ENCODE peak calls at places on chromosome 4, in seven cellular contexts. R is H1, J is vagina, U is sigmoid colon, G is stomach, Q is HCT116, E is prostate gland. O is an unnamed sample. For H3K27me3, the result is how much of the 10 kb centered on the place peaks cover.

GRCh38 chr4:184401397-184402171 is 72.8 kb downstream of the IRF2 start:
- DNase-seq in J (no peak), R (peak), E (no peak), G (no peak), U (no peak), Q (no peak), O (no peak)

GRCh38 chr4:143294710-143295109 is 42.0 kb upstream of the GAB1 start:
- DNase-seq in J (no peak), E (no peak), R (no peak), U (no peak), G (no peak), Q (no peak), O (no peak)

GRCh38 chr4:182254381-182254780 is 11.2 kb downstream of the TENM3 start:
- DNase-seq in U (no peak), J (no peak), E (no peak), G (no peak), R (no peak), Q (no peak), O (no peak)

GRCh38 chr4:6887591-6888371 is 21.8 kb upstream of the TBC1D14 start:
- DNase-seq in E (no peak), J (no peak), G (no peak), Q (no peak), U (no peak), R (no peak), O (no peak)

GRCh38 chr4:11397146-11397545 is 31.5 kb downstream of the HS3ST1 start:
- DNase-seq in U (no peak), Q (peak), J (no peak), G (no peak), R (no peak), E (no peak), O (no peak)

GRCh38 chr4:8586246-8586645 is 6.1 kb downstream of the GPR78 start:
- DNase-seq in J (no peak), R (no peak), U (no peak), G (no peak), E (no peak), Q (no peak), O (peak)

GRCh38 chr4:137519406-137519805 is 12.9 kb downstream of the PCDH18 start:
- DNase-seq in U (no peak), Q (no peak), R (no peak), E (no peak), G (no peak), J (no peak), O (no peak)

GRCh38 chr4:40586034-40586433 is 43.6 kb downstream of the RBM47 start:
- DNase-seq in U (no peak), J (no peak), E (no peak), R (no peak), Q (no peak), G (no peak), O (no peak)

GRCh38 chr4:16264798-16265197 is 38.5 kb upstream of the TAPT1 start:
- DNase-seq in R (no peak), Q (peak), U (no peak), G (no peak), E (no peak), J (no peak), O (no peak)

GRCh38 chr4:137960371-137961050 is 281.6 kb downstream of the SLC7A11 start:
- DNase-seq in U (no peak), G (no peak), J (no peak), E (peak), R (no peak), Q (no peak), O (no peak)

GRCh38 chr4:105182211-105182610 is 35.5 kb downstream of the TET2 start:
- DNase-seq in Q (no peak), R (no peak), U (no peak), E (no peak), G (no peak), J (no peak), O (no peak)

GRCh38 chr4:92514632-92515031 is 210.9 kb downstream of the GRID2 start:
- DNase-seq in R (no peak), G (no peak), U (no peak), J (no peak), E (no peak), Q (no peak), O (no peak)

GRCh38 chr4:133320576-133321170 is 171.6 kb downstream of the PCDH10 start:
- DNase-seq in Q (peak), U (no peak), R (no peak), E (no peak), J (no peak), G (no peak), O (no peak)

GRCh38 chr4:114005569-114006442 is 26.4 kb upstream of the ARSJ start:
- DNase-seq in Q (no peak), E (no peak), G (no peak), U (no peak), J (no peak), R (no peak), O (no peak)

GRCh38 chr4:140353836-140354235 is 19.6 kb upstream of the SCOC start:
- DNase-seq in R (no peak), U (no peak), G (no peak), J (no peak), E (no peak), Q (no peak), O (no peak)

GRCh38 chr4:19844436-19844835 is 407.3 kb upstream of the SLIT2 start:
- DNase-seq in J (no peak), R (no peak), U (no peak), E (no peak), Q (no peak), G (no peak), O (no peak)

GRCh38 chr4:180827610-180828009 is 1415.6 kb upstream of the TENM3 start:
- DNase-seq in Q (no peak), J (no peak), E (no peak), G (no peak), R (no peak), U (no peak), O (no peak)

GRCh38 chr4:74934016-74934821 is 1.3 kb downstream of the PARM1 start:
- DNase-seq in U (no peak), G (peak), J (no peak), R (peak), Q (no peak), E (peak), O (no peak)

GRCh38 chr4:31043382-31044062 is 323.4 kb downstream of the PCDH7 start:
- DNase-seq in Q (no peak), E (no peak), J (no peak), U (no peak), R (no peak), G (no peak), O (no peak)

GRCh38 chr4:106892786-106893185 is 143.3 kb downstream of the DKK2 start:
- DNase-seq in J (no peak), E (no peak), G (no peak), Q (no peak), U (no peak), R (no peak), O (no peak)

GRCh38 chr4:74387790-74388189 is 22.8 kb downstream of the EREG start:
- DNase-seq in R (no peak), E (no peak), G (no peak), U (no peak), Q (no peak), J (no peak), O (no peak)

GRCh38 chr4:187172340-187172761 is 448.7 kb upstream of the FAT1 start:
- DNase-seq in Q (no peak), U (no peak), E (peak), G (no peak), R (no peak), J (no peak), O (no peak)

GRCh38 chr4:10105421-10105820 is 11.2 kb downstream of the WDR1 start:
- DNase-seq in J (no peak), R (no peak), E (no peak), G (no peak), Q (no peak), U (no peak), O (no peak)

GRCh38 chr4:80171251-80171650 is 26.1 kb upstream of the PRDM8 start:
- DNase-seq in G (no peak), E (no peak), J (no peak), R (no peak), Q (no peak), U (no peak), O (no peak)

GRCh38 chr4:167890226-167890625 is 202.1 kb upstream of the ANXA10 start:
- DNase-seq in E (no peak), J (no peak), Q (no peak), U (no peak), G (no peak), R (no peak), O (no peak)

GRCh38 chr4:75968084-75968483 is 22.7 kb downstream of the SDAD1 start:
- DNase-seq in E (no peak), G (no peak), U (no peak), R (no peak), J (no peak), Q (no peak), O (no peak)

GRCh38 chr4:8777320-8778196 is 94.1 kb downstream of the HMX1 start:
- DNase-seq in J (no peak), R (no peak), Q (no peak), G (no peak), E (no peak), U (no peak), O (no peak)

GRCh38 chr4:169142390-169142789 is 128.4 kb downstream of the SH3RF1 start:
- DNase-seq in G (no peak), U (no peak), J (no peak), R (no peak), Q (no peak), E (no peak), O (no peak)

GRCh38 chr4:152095701-152096070 is 334.9 kb upstream of the GATB start:
- DNase-seq in E (no peak), G (no peak), R (no peak), J (no peak), U (no peak), Q (no peak), O (no peak)

GRCh38 chr4:93396274-93396673 is 432.3 kb upstream of the ATOH1 start:
- DNase-seq in G (no peak), Q (peak), J (no peak), R (no peak), E (no peak), U (no peak), O (no peak)

GRCh38 chr4:139933541-139933940 is 220.4 kb downstream of the MAML3 start:
- DNase-seq in R (no peak), J (no peak), Q (no peak), E (no peak), U (no peak), G (no peak), O (no peak)

GRCh38 chr4:8540072-8540471 is 40.1 kb upstream of the GPR78 start:
- DNase-seq in E (no peak), G (no peak), J (no peak), R (no peak), U (peak), Q (no peak), O (no peak)

GRCh38 chr4:167645358-167645757 is 411.1 kb upstream of the SPOCK3 start:
- DNase-seq in R (no peak), E (no peak), Q (no peak), U (no peak), G (no peak), J (no peak), O (no peak)

GRCh38 chr4:20278195-20278594 is 26.5 kb downstream of the SLIT2 start:
- DNase-seq in G (no peak), Q (no peak), R (no peak), E (no peak), J (no peak), U (no peak), O (no peak)

GRCh38 chr4:7761720-7762119 is 177.9 kb downstream of the AFAP1 start:
- DNase-seq in G (peak), R (peak), E (no peak), Q (peak), U (peak), J (no peak), O (peak)

GRCh38 chr4:7857238-7857701 is 82.4 kb downstream of the AFAP1 start:
- DNase-seq in R (no peak), G (no peak), Q (no peak), E (no peak), J (no peak), U (peak), O (no peak)

GRCh38 chr4:56657128-56657527 is 24.0 kb downstream of the HOPX start:
- DNase-seq in U (no peak), G (no peak), E (no peak), J (no peak), R (no peak), Q (no peak), O (no peak)
- H3K27me3 ChIP-seq in U (under half), G (under half), E (under half), J (under half), R (half or more), Q (under half), O (under half)

DNA sequence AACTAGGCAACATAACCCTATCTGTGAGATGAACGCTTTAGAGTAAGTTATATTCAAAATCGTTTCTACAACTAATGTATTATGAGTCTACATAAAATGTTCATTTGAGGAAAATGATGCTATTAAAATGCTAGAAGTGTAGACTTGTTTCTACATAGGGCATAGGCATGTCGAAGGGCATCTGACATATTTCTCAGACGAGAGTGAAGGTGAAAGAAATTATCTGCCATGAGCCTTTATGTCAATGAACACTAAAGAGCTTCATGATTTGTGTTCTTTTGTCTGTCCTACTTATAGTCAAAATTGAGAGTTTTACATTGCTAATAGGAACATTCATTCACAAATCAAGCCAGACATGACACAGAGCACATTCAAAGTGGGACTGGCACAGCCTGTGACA is 811.8 kb downstream of the RAB28 start:
- DNase-seq in J (no peak), R (no peak), E (no peak), U (no peak), G (no peak), Q (no peak), O (no peak)
- TF ChIP-seq POLR2AphosphoS5 in J (no peak), R (no peak), E (no peak), U (no peak), G (no peak), Q (no peak), O (no peak)

DNA sequence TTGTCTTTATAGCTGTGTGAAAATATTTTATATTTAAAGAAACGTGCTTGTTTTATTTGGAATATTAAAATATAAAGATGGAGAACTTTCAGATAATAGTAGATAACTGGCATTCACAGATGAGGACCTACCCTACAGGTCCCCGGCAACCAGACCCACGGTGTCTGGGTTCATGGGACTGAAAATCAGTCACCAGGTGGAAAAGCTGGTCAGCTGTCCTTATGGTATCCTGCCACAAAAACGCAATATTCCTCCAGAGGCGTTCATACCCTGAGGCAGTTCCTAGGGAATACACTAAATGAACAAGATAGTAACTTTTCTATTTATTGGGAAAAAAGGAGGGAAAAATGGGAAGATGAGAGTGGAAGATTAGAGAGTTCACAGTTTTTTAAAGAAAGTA is 1.2 kb downstream of the TLR6 start:
- DNase-seq in J (no peak), U (no peak), R (no peak), E (no peak), Q (no peak), G (no peak), O (no peak)
- H3K4me3 ChIP-seq in J (no peak), U (peak), R (no peak), E (no peak), Q (no peak), G (no peak), O (peak)

GRCh38 chr4:4852591-4853362 is 6.7 kb upstream of the MSX1 start:
- DNase-seq in J (no peak), U (peak), G (peak), Q (no peak), R (peak), E (no peak), O (no peak)
- H3K27me3 ChIP-seq in J (under half), U (half or more), G (half or more), Q (under half), R (half or more), E (under half), O (half or more)

GRCh38 chr4:2436761-2437474 is 18.2 kb downstream of the CFAP99 start:
- DNase-seq in E (no peak), J (no peak), Q (no peak), U (no peak), G (no peak), R (peak), O (no peak)
- TF ChIP-seq POLR2AphosphoS5 in E (no peak), J (no peak), Q (no peak), U (no peak), G (no peak), R (no peak), O (no peak)

O was measured in suprapubic skin.